ENCODE peak calls at places on chromosome 7, in six cellular contexts. One of them, this sample, is unnamed.

GRCh38 chr7:135100856-135101255 is 47.0 kb upstream of the TMEM140 start:
- DNase-seq in left cardiac atrium: no peak
- DNase-seq in stimulated activated CD4-positive, alpha-beta T cell treated with anti-CD3 and anti-CD28 coated beads, Interleukin-4, amount 100 ng/mL, for 1 hour: no peak
- DNase-seq in NCI-H1092 treated with DMSO at 0.1 percent for 48 hours: no peak
- DNase-seq in stimulated activated naive CD4-positive, alpha-beta T cell: no peak
- DNase-seq in midbrain: no peak
- DNase-seq in this sample: no peak

GRCh38 chr7:72490301-72490700 is 78.2 kb upstream of the CALN1 start:
- DNase-seq in stimulated activated CD4-positive, alpha-beta T cell treated with anti-CD3 and anti-CD28 coated beads, Interleukin-4, amount 100 ng/mL, for 1 hour: no peak
- DNase-seq in left cardiac atrium: no peak
- DNase-seq in midbrain: no peak
- DNase-seq in NCI-H1092 treated with DMSO at 0.1 percent for 48 hours: no peak
- DNase-seq in stimulated activated naive CD4-positive, alpha-beta T cell: no peak
- DNase-seq in this sample: no peak

GRCh38 chr7:6551016-6551511 is at the start of gene GRID2IP:
- DNase-seq in stimulated activated naive CD4-positive, alpha-beta T cell: no peak
- DNase-seq in left cardiac atrium: no peak
- DNase-seq in NCI-H1092 treated with DMSO at 0.1 percent for 48 hours: no peak
- DNase-seq in stimulated activated CD4-positive, alpha-beta T cell treated with anti-CD3 and anti-CD28 coated beads, Interleukin-4, amount 100 ng/mL, for 1 hour: no peak
- DNase-seq in midbrain: no peak
- DNase-seq in this sample: no peak

GRCh38 chr7:98879198-98879988 is 1.1 kb downstream of the TRRAP start:
- DNase-seq in stimulated activated CD4-positive, alpha-beta T cell treated with anti-CD3 and anti-CD28 coated beads, Interleukin-4, amount 100 ng/mL, for 1 hour: peak
- DNase-seq in stimulated activated naive CD4-positive, alpha-beta T cell: peak
- DNase-seq in NCI-H1092 treated with DMSO at 0.1 percent for 48 hours: peak
- DNase-seq in midbrain: no peak
- DNase-seq in left cardiac atrium: no peak
- DNase-seq in this sample: peak

GRCh38 chr7:167087-167855 is 25.1 kb upstream of the FAM20C start:
- DNase-seq in left cardiac atrium: peak
- DNase-seq in stimulated activated naive CD4-positive, alpha-beta T cell: no peak
- DNase-seq in stimulated activated CD4-positive, alpha-beta T cell treated with anti-CD3 and anti-CD28 coated beads, Interleukin-4, amount 100 ng/mL, for 1 hour: no peak
- DNase-seq in midbrain: no peak
- DNase-seq in NCI-H1092 treated with DMSO at 0.1 percent for 48 hours: no peak
- DNase-seq in this sample: no peak

GRCh38 chr7:94696981-94697670 is 41.2 kb upstream of the SGCE start:
- DNase-seq in stimulated activated naive CD4-positive, alpha-beta T cell: no peak
- DNase-seq in left cardiac atrium: peak
- DNase-seq in midbrain: no peak
- DNase-seq in NCI-H1092 treated with DMSO at 0.1 percent for 48 hours: no peak
- DNase-seq in stimulated activated CD4-positive, alpha-beta T cell treated with anti-CD3 and anti-CD28 coated beads, Interleukin-4, amount 100 ng/mL, for 1 hour: no peak
- DNase-seq in this sample: no peak

GRCh38 chr7:49308787-49309186 is 384.4 kb downstream of the CDC14C start:
- DNase-seq in NCI-H1092 treated with DMSO at 0.1 percent for 48 hours: no peak
- DNase-seq in stimulated activated naive CD4-positive, alpha-beta T cell: no peak
- DNase-seq in midbrain: no peak
- DNase-seq in stimulated activated CD4-positive, alpha-beta T cell treated with anti-CD3 and anti-CD28 coated beads, Interleukin-4, amount 100 ng/mL, for 1 hour: no peak
- DNase-seq in left cardiac atrium: no peak
- DNase-seq in this sample: no peak

GRCh38 chr7:153193144-153193595 is 433.6 kb downstream of the ACTR3B start:
- DNase-seq in NCI-H1092 treated with DMSO at 0.1 percent for 48 hours: peak
- DNase-seq in midbrain: peak
- DNase-seq in stimulated activated naive CD4-positive, alpha-beta T cell: no peak
- DNase-seq in stimulated activated CD4-positive, alpha-beta T cell treated with anti-CD3 and anti-CD28 coated beads, Interleukin-4, amount 100 ng/mL, for 1 hour: no peak
- DNase-seq in left cardiac atrium: peak
- DNase-seq in this sample: no peak

This sample was measured in NCI-H1436.